ENCODE peak calls at places on chromosomes 12 and 14, in nine cellular contexts. One of them, this sample, is unnamed.

GRCh38 chr14:49999216-49999761 is 106.4 kb downstream of the ARF6 start:
- DNase-seq in right atrium auricular region: peak
- DNase-seq in AG04450: no peak
- DNase-seq in AG10803: peak
- DNase-seq in epithelial cell of esophagus: peak
- DNase-seq in CD8-positive, alpha-beta T cell: peak
- DNase-seq in A549: peak
- DNase-seq in lung: peak
- DNase-seq in cardiac fibroblast: peak
- DNase-seq in this sample: peak

GRCh38 chr14:54606631-54607133 is 39.8 kb downstream of the SAMD4A start:
- DNase-seq in right atrium auricular region: no peak
- DNase-seq in lung: no peak
- DNase-seq in AG10803: peak
- DNase-seq in AG04450: no peak
- DNase-seq in A549: no peak
- DNase-seq in epithelial cell of esophagus: no peak
- DNase-seq in CD8-positive, alpha-beta T cell: no peak
- DNase-seq in cardiac fibroblast: peak
- DNase-seq in this sample: no peak

GRCh38 chr12:6020930-6021329 is 75.9 kb upstream of the ANO2 start:
- DNase-seq in CD8-positive, alpha-beta T cell: no peak
- DNase-seq in lung: no peak
- DNase-seq in AG04450: no peak
- DNase-seq in cardiac fibroblast: no peak
- DNase-seq in right atrium auricular region: no peak
- DNase-seq in epithelial cell of esophagus: peak
- DNase-seq in A549: no peak
- DNase-seq in AG10803: no peak
- DNase-seq in this sample: no peak

GRCh38 chr12:47779943-47780504 is 7.0 kb downstream of the SLC48A1 start:
- DNase-seq in A549: no peak
- DNase-seq in lung: no peak
- DNase-seq in AG10803: no peak
- DNase-seq in epithelial cell of esophagus: no peak
- DNase-seq in cardiac fibroblast: no peak
- DNase-seq in AG04450: no peak
- DNase-seq in CD8-positive, alpha-beta T cell: no peak
- DNase-seq in right atrium auricular region: no peak
- DNase-seq in this sample: no peak

GRCh38 chr14:99729991-99730875 is 46.1 kb downstream of the CYP46A1 start:
- DNase-seq in CD8-positive, alpha-beta T cell: peak
- DNase-seq in A549: peak
- DNase-seq in right atrium auricular region: peak
- DNase-seq in AG10803: peak
- DNase-seq in epithelial cell of esophagus: peak
- DNase-seq in AG04450: no peak
- DNase-seq in cardiac fibroblast: peak
- DNase-seq in lung: peak
- DNase-seq in this sample: no peak

GRCh38 chr14:60721331-60722162 is 2.6 kb downstream of the SIX4 start:
- DNase-seq in AG10803: peak
- DNase-seq in AG04450: no peak
- DNase-seq in A549: peak
- DNase-seq in right atrium auricular region: no peak
- DNase-seq in CD8-positive, alpha-beta T cell: peak
- DNase-seq in epithelial cell of esophagus: peak
- DNase-seq in lung: peak
- DNase-seq in cardiac fibroblast: peak
- DNase-seq in this sample: no peak

GRCh38 chr12:109461846-109462766 is 15.0 kb downstream of the KCTD10 start:
- DNase-seq in A549: peak
- DNase-seq in right atrium auricular region: peak
- DNase-seq in AG10803: peak
- DNase-seq in CD8-positive, alpha-beta T cell: no peak
- DNase-seq in lung: peak
- DNase-seq in epithelial cell of esophagus: peak
- DNase-seq in cardiac fibroblast: peak
- DNase-seq in AG04450: peak
- DNase-seq in this sample: no peak

GRCh38 chr12:121452356-121453021 is 52.6 kb downstream of the RNF34 start:
- DNase-seq in epithelial cell of esophagus: peak
- DNase-seq in CD8-positive, alpha-beta T cell: no peak
- DNase-seq in A549: no peak
- DNase-seq in right atrium auricular region: no peak
- DNase-seq in cardiac fibroblast: no peak
- DNase-seq in AG04450: no peak
- DNase-seq in AG10803: no peak
- DNase-seq in lung: no peak
- DNase-seq in this sample: no peak

GRCh38 chr12:65567820-65568219 is 256.5 kb upstream of the HMGA2 start:
- DNase-seq in AG10803: no peak
- DNase-seq in epithelial cell of esophagus: no peak
- DNase-seq in A549: no peak
- DNase-seq in right atrium auricular region: no peak
- DNase-seq in cardiac fibroblast: no peak
- DNase-seq in AG04450: no peak
- DNase-seq in CD8-positive, alpha-beta T cell: no peak
- DNase-seq in lung: no peak
- DNase-seq in this sample: no peak

GRCh38 chr14:68863610-68864300 is 70.9 kb upstream of the ZFP36L1 start:
- DNase-seq in CD8-positive, alpha-beta T cell: no peak
- DNase-seq in right atrium auricular region: no peak
- DNase-seq in epithelial cell of esophagus: no peak
- DNase-seq in AG04450: no peak
- DNase-seq in lung: no peak
- DNase-seq in cardiac fibroblast: no peak
- DNase-seq in AG10803: no peak
- DNase-seq in A549: no peak
- DNase-seq in this sample: no peak

GRCh38 chr14:104201063-104201462 is 62.7 kb downstream of the KIF26A start:
- DNase-seq in right atrium auricular region: no peak
- DNase-seq in epithelial cell of esophagus: no peak
- DNase-seq in A549: no peak
- DNase-seq in lung: no peak
- DNase-seq in cardiac fibroblast: no peak
- DNase-seq in AG10803: no peak
- DNase-seq in CD8-positive, alpha-beta T cell: no peak
- DNase-seq in AG04450: no peak
- DNase-seq in this sample: no peak

GRCh38 chr14:34501004-34501580 is 38.4 kb downstream of the EAPP start:
- DNase-seq in lung: no peak
- DNase-seq in cardiac fibroblast: no peak
- DNase-seq in epithelial cell of esophagus: no peak
- DNase-seq in A549: no peak
- DNase-seq in AG10803: no peak
- DNase-seq in CD8-positive, alpha-beta T cell: no peak
- DNase-seq in right atrium auricular region: no peak
- DNase-seq in AG04450: no peak
- DNase-seq in this sample: no peak

GRCh38 chr14:34496007-34496678 is 34.1 kb upstream of the SPTSSA start:
- DNase-seq in CD8-positive, alpha-beta T cell: no peak
- DNase-seq in right atrium auricular region: peak
- DNase-seq in epithelial cell of esophagus: no peak
- DNase-seq in AG10803: peak
- DNase-seq in lung: peak
- DNase-seq in cardiac fibroblast: no peak
- DNase-seq in A549: no peak
- DNase-seq in AG04450: no peak
- DNase-seq in this sample: no peak

GRCh38 chr14:34501997-34502396 is 37.5 kb downstream of the EAPP start:
- DNase-seq in right atrium auricular region: no peak
- DNase-seq in A549: no peak
- DNase-seq in lung: no peak
- DNase-seq in AG04450: no peak
- DNase-seq in AG10803: no peak
- DNase-seq in cardiac fibroblast: peak
- DNase-seq in CD8-positive, alpha-beta T cell: no peak
- DNase-seq in epithelial cell of esophagus: no peak
- DNase-seq in this sample: no peak

GRCh38 chr14:34498684-34499412 is 36.8 kb upstream of the SPTSSA start:
- DNase-seq in AG04450: no peak
- DNase-seq in AG10803: no peak
- DNase-seq in right atrium auricular region: no peak
- DNase-seq in lung: no peak
- DNase-seq in A549: peak
- DNase-seq in epithelial cell of esophagus: peak
- DNase-seq in cardiac fibroblast: peak
- DNase-seq in CD8-positive, alpha-beta T cell: no peak
- DNase-seq in this sample: no peak

DNA sequence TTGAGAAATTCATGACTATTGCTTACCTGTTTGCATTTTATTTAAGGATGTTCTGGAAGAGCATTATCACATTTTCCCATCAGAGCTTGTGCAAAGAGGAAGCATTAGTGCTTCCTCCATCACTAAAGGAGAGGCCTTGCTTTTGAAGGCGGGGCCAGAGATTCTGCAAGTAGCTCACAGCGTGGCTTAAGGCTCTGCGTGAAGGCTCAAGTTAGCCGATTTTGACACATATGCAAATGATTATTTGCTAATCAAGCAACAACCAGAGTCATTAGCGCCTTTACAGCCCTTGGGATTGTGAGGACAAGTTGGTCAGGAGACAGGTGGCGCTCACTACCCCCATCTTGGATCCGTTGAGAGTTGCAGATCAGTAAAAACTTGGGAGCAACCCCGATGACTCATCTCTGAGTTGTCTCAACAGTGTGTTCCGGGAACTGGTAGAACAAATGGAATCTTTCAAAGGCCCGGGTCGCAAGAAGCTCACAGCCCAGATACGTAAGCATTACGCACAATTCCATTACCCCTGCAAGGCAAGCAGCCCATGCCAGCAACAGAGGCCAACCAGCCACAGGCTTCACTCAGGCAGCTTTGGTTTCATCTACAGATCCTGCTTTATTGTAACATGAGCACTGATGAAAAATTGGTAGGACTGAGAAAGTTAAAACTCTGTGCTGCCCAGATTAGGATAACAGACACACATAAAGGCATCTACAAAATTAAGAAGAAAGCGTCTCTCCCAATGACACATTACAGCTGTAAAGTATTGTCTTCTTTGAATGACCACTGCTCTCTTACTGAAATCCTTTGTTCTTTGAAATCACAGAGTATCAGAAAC is 34.9 kb upstream of the SPTSSA start:
- DNase-seq in epithelial cell of esophagus: peak
- DNase-seq in right atrium auricular region: peak
- DNase-seq in AG04450: peak
- DNase-seq in AG10803: peak
- DNase-seq in cardiac fibroblast: peak
- DNase-seq in CD8-positive, alpha-beta T cell: no peak
- DNase-seq in lung: peak
- DNase-seq in A549: peak
- DNase-seq in this sample: no peak
- H3K4me3 ChIP-seq in epithelial cell of esophagus: no peak
- H3K4me3 ChIP-seq in right atrium auricular region: no peak
- H3K4me3 ChIP-seq in AG04450: no peak
- H3K4me3 ChIP-seq in AG10803: peak
- H3K4me3 ChIP-seq in cardiac fibroblast: no peak
- H3K4me3 ChIP-seq in CD8-positive, alpha-beta T cell: no peak
- H3K4me3 ChIP-seq in lung: no peak
- H3K4me3 ChIP-seq in A549: no peak
- H3K4me3 ChIP-seq in this sample: no peak

DNA sequence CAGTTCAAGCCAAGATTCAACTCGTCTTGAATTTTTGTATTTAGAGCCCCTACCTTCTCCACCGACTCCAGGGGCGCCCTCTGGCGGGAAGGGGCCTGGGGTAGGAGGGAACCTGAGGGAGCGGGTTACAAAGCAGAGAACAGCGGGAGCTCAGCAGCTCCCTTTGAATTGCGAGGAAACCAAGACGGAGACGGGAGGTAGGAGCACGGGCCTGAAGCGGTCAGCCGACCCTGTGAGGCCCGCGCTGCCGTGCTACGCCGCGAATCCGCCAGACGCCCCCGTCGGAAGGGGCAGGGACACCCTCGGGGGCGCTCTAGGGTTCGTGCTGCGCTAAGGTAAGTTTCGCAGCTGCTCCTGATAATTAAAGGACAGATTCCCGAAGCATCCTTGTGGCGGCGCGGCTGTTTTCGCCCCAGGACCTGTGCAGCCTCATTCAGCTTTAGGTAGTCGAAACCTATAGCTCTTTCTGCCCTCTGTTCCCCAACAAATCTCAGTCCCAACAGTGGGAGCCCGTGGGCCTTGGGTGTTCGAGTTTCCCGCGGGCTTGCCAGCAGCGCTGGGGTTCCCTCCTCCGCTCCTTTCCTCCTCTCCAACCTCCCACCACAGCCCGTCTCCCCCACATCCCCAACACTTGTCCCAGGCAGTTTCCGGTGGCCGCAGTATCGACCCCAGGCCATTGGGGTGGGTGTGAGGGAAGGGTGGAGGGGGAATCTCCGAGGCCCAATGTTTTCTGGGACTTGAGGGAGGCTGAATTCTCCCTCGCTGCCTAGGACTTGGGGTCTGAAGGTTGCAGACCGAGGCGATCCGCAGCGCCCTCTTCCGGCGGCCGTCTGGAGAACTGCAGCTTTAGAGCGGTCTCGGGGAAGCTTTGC is 5.1 kb upstream of the NKX2-1 start:
- DNase-seq in cardiac fibroblast: no peak
- DNase-seq in epithelial cell of esophagus: peak
- DNase-seq in AG10803: no peak
- DNase-seq in CD8-positive, alpha-beta T cell: no peak
- DNase-seq in A549: peak
- DNase-seq in right atrium auricular region: no peak
- DNase-seq in AG04450: no peak
- DNase-seq in lung: peak
- DNase-seq in this sample: no peak
- TF ChIP-seq CTCF in cardiac fibroblast: peak
- TF ChIP-seq CTCF in epithelial cell of esophagus: peak
- TF ChIP-seq CTCF in AG10803: peak
- TF ChIP-seq CTCF in CD8-positive, alpha-beta T cell: no peak
- TF ChIP-seq CTCF in A549: peak
- TF ChIP-seq CTCF in right atrium auricular region: no peak
- TF ChIP-seq CTCF in AG04450: peak
- TF ChIP-seq CTCF in lung: peak
- TF ChIP-seq CTCF in this sample: peak

GRCh38 chr12:4133029-4133428 is 140.5 kb upstream of the CCND2 start:
- DNase-seq in right atrium auricular region: no peak
- DNase-seq in AG10803: no peak
- DNase-seq in AG04450: no peak
- DNase-seq in A549: no peak
- DNase-seq in CD8-positive, alpha-beta T cell: no peak
- DNase-seq in epithelial cell of esophagus: no peak
- DNase-seq in lung: no peak
- DNase-seq in cardiac fibroblast: no peak
- DNase-seq in this sample: no peak
- H3K4me3 ChIP-seq in right atrium auricular region: no peak
- H3K4me3 ChIP-seq in AG10803: no peak
- H3K4me3 ChIP-seq in AG04450: no peak
- H3K4me3 ChIP-seq in A549: no peak
- H3K4me3 ChIP-seq in CD8-positive, alpha-beta T cell: no peak
- H3K4me3 ChIP-seq in epithelial cell of esophagus: no peak
- H3K4me3 ChIP-seq in lung: no peak
- H3K4me3 ChIP-seq in cardiac fibroblast: no peak
- H3K4me3 ChIP-seq in this sample: no peak

DNA sequence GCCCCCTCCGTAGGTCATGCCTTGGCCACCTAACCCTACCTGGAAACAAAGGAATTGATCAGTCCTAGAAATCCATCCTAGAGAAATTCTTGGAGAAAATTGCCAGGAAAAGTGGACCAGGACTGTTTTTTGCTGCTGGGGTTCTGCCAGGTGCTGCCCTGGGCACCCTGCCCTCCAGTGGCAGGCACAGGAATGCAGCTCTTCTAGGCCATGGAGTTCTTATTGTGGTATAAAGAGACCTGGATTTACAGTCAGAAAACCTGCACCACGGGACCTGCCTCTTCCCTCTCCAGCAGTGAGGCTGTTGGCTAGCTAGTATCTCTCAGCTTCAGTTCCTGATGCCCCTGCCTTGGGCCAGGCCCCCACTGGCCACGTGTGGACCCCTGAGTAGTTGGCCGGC is 59.7 kb downstream of the SLC24A4 start:
- DNase-seq in right atrium auricular region: no peak
- DNase-seq in A549: peak
- DNase-seq in cardiac fibroblast: peak
- DNase-seq in lung: no peak
- DNase-seq in AG10803: no peak
- DNase-seq in AG04450: no peak
- DNase-seq in CD8-positive, alpha-beta T cell: no peak
- DNase-seq in epithelial cell of esophagus: peak
- DNase-seq in this sample: no peak
- TF ChIP-seq CTCF in right atrium auricular region: no peak
- TF ChIP-seq CTCF in A549: peak
- TF ChIP-seq CTCF in cardiac fibroblast: peak
- TF ChIP-seq CTCF in lung: no peak
- TF ChIP-seq CTCF in AG10803: peak
- TF ChIP-seq CTCF in AG04450: no peak
- TF ChIP-seq CTCF in CD8-positive, alpha-beta T cell: no peak
- TF ChIP-seq CTCF in epithelial cell of esophagus: peak
- TF ChIP-seq CTCF in this sample: peak

This sample was measured in GM12864.